ENCODE peak calls at places on chromosomes 2 and 18, in eight cellular contexts. Z is activated T-cell treated with anti-CD3 and anti-CD28 coated beads for 1 hour, W is kidney tubule cell, M is left kidney, Q is mesothelial cell of epicardium, G is non-pigmented ciliary epithelial cell, J is fibroblast of villous mesenchyme, X is pulmonary artery endothelial cell. T is an unnamed sample.

GRCh38 chr2:107542314-107542740 is 284.4 kb upstream of the RGPD4 start:
- DNase-seq in Z (no peak), W (no peak), M (peak), Q (no peak), G (no peak), J (peak), X (no peak), T (no peak)

GRCh38 chr18:23225518-23225917 is 90.2 kb downstream of the CABLES1 start:
- DNase-seq in Z (no peak), W (no peak), M (peak), Q (no peak), G (peak), J (peak), X (no peak), T (no peak)

GRCh38 chr2:197804758-197805597 is 585 bp downstream of the PLCL1 start:
- DNase-seq in Z (peak), W (peak), M (peak), Q (no peak), G (no peak), J (peak), X (no peak), T (no peak)

GRCh38 chr2:27206346-27206745 is 5.5 kb upstream of the ATRAID start:
- DNase-seq in Z (no peak), W (no peak), M (no peak), Q (no peak), G (no peak), J (no peak), X (no peak), T (no peak)

GRCh38 chr2:98730053-98730850 is 680 bp downstream of the MGAT4A start:
- DNase-seq in Z (peak), W (peak), M (peak), Q (peak), G (no peak), J (no peak), X (no peak), T (no peak)

GRCh38 chr2:15939854-15940660 is at the start of gene MYCN:
- DNase-seq in Z (peak), W (peak), M (peak), Q (peak), G (no peak), J (peak), X (peak), T (peak)

GRCh38 chr2:233349005-233349998 is 5.0 kb upstream of the DGKD start:
- DNase-seq in Z (no peak), W (no peak), M (peak), Q (no peak), G (no peak), J (peak), X (no peak), T (no peak)

GRCh38 chr18:848062-848795 is 36.2 kb upstream of the YES1 start:
- DNase-seq in Z (no peak), W (peak), M (peak), Q (no peak), G (no peak), J (no peak), X (no peak), T (no peak)

GRCh38 chr2:239368906-239369584 is 31.8 kb downstream of the HDAC4 start:
- DNase-seq in Z (no peak), W (no peak), M (peak), Q (peak), G (no peak), J (no peak), X (no peak), T (no peak)

GRCh38 chr2:63008838-63009237 is 41.8 kb upstream of the OTX1 start:
- DNase-seq in Z (no peak), W (no peak), M (no peak), Q (no peak), G (no peak), J (no peak), X (no peak), T (no peak)

GRCh38 chr18:68406761-68407160 is 308.1 kb downstream of the TMX3 start:
- DNase-seq in Z (no peak), W (no peak), M (no peak), Q (no peak), G (no peak), J (peak), X (no peak), T (no peak)

GRCh38 chr18:46622999-46623398 is 34.0 kb downstream of the LOXHD1 start:
- DNase-seq in Z (no peak), W (peak), M (no peak), Q (no peak), G (no peak), J (peak), X (no peak), T (peak)

GRCh38 chr2:172380436-172381274 is 46.7 kb upstream of the ITGA6 start:
- DNase-seq in Z (no peak), W (no peak), M (peak), Q (no peak), G (no peak), J (no peak), X (no peak), T (no peak)

GRCh38 chr2:29115797-29116781 is 874 bp downstream of the CLIP4 start:
- DNase-seq in Z (peak), W (peak), M (peak), Q (peak), G (no peak), J (peak), X (no peak), T (peak)

GRCh38 chr2:152247337-152247695 is 71.8 kb upstream of the STAM2 start:
- DNase-seq in Z (no peak), W (peak), M (no peak), Q (no peak), G (no peak), J (no peak), X (no peak), T (peak)

GRCh38 chr2:83072767-83073166 is 1386.3 kb downstream of the SUCLG1 start:
- DNase-seq in Z (no peak), W (no peak), M (no peak), Q (no peak), G (no peak), J (no peak), X (no peak), T (no peak)

GRCh38 chr18:31303771-31304170 is 14.2 kb upstream of the DSG1 start:
- DNase-seq in Z (no peak), W (peak), M (no peak), Q (no peak), G (no peak), J (no peak), X (no peak), T (peak)

GRCh38 chr18:12657849-12658829 is at the start of gene SPIRE1:
- DNase-seq in Z (peak), W (peak), M (peak), Q (peak), G (no peak), J (peak), X (no peak), T (peak)

GRCh38 chr2:62765619-62766376 is 60.3 kb downstream of the EHBP1 start:
- DNase-seq in Z (no peak), W (no peak), M (no peak), Q (no peak), G (no peak), J (peak), X (no peak), T (no peak)

GRCh38 chr2:240626531-240627300 is 1.4 kb downstream of the GPR35 start:
- DNase-seq in Z (no peak), W (no peak), M (peak), Q (no peak), G (no peak), J (no peak), X (no peak), T (no peak)

GRCh38 chr18:13137041-13137938 is 81.3 kb upstream of the LDLRAD4 start:
- DNase-seq in Z (peak), W (no peak), M (peak), Q (peak), G (no peak), J (peak), X (no peak), T (no peak)

GRCh38 chr2:25125949-25126348 is 42.4 kb downstream of the POMC start:
- DNase-seq in Z (no peak), W (no peak), M (no peak), Q (no peak), G (no peak), J (no peak), X (no peak), T (no peak)

GRCh38 chr2:99335911-99336779 is at the start of gene TXNDC9:
- DNase-seq in Z (peak), W (peak), M (peak), Q (peak), G (peak), J (peak), X (peak), T (peak)

GRCh38 chr18:2872095-2872494 is 25.3 kb downstream of the EMILIN2 start:
- DNase-seq in Z (no peak), W (no peak), M (no peak), Q (no peak), G (no peak), J (no peak), X (no peak), T (no peak)

GRCh38 chr2:58918138-58918537 is 677.0 kb upstream of the FANCL start:
- DNase-seq in Z (no peak), W (no peak), M (no peak), Q (no peak), G (no peak), J (peak), X (no peak), T (no peak)

GRCh38 chr2:102686479-102687439 is 67.4 kb downstream of the SLC9A2 start:
- DNase-seq in Z (no peak), W (no peak), M (no peak), Q (no peak), G (no peak), J (no peak), X (no peak), T (no peak)